ENCODE peak calls at places on chromosomes 13 and 19, in seven cellular contexts. One of them, this sample, is unnamed.

GRCh38 chr19:47109541-47110375 is 3.8 kb downstream of the ZC3H4 start:
- DNase-seq in SK-N-SH: no peak
- DNase-seq in IMR-90: peak; percentile 49
- DNase-seq in HepG2: no peak
- DNase-seq in H1: no peak
- DNase-seq in K562: peak; percentile 85
- DNase-seq in GM12878: no peak
- DNase-seq in this sample: no peak

GRCh38 chr19:6196361-6196760 is 60.9 kb downstream of the ACSBG2 start:
- DNase-seq in K562: no peak
- DNase-seq in IMR-90: no peak
- DNase-seq in HepG2: no peak
- DNase-seq in GM12878: no peak
- DNase-seq in H1: no peak
- DNase-seq in SK-N-SH: no peak
- DNase-seq in this sample: no peak

GRCh38 chr19:15199652-15200574 is 882 bp downstream of the NOTCH3 start:
- DNase-seq in K562: no peak
- DNase-seq in HepG2: no peak
- DNase-seq in IMR-90: peak; percentile 16
- DNase-seq in GM12878: no peak
- DNase-seq in H1: peak; percentile 47
- DNase-seq in SK-N-SH: peak; percentile 91
- DNase-seq in this sample: no peak

GRCh38 chr19:30222428-30222873 is 149.7 kb upstream of the ZNF536 start:
- DNase-seq in IMR-90: no peak
- DNase-seq in SK-N-SH: peak; percentile 46
- DNase-seq in HepG2: no peak
- DNase-seq in GM12878: no peak
- DNase-seq in K562: peak; percentile 31
- DNase-seq in H1: no peak
- DNase-seq in this sample: no peak

GRCh38 chr19:31449379-31449778 is 100.1 kb upstream of the TSHZ3 start:
- DNase-seq in SK-N-SH: no peak
- DNase-seq in IMR-90: no peak
- DNase-seq in K562: no peak
- DNase-seq in GM12878: no peak
- DNase-seq in H1: no peak
- DNase-seq in HepG2: no peak
- DNase-seq in this sample: no peak

GRCh38 chr13:50360637-50361036 is 345.4 kb downstream of the KCNRG start:
- DNase-seq in K562: no peak
- DNase-seq in SK-N-SH: no peak
- DNase-seq in GM12878: no peak
- DNase-seq in IMR-90: no peak
- DNase-seq in H1: no peak
- DNase-seq in HepG2: no peak
- DNase-seq in this sample: no peak

GRCh38 chr19:15251749-15252397 is 19.6 kb upstream of the EPHX3 start:
- DNase-seq in IMR-90: peak; percentile 96
- DNase-seq in GM12878: no peak
- DNase-seq in K562: peak; percentile 33
- DNase-seq in H1: peak; percentile 46
- DNase-seq in SK-N-SH: peak; percentile 77
- DNase-seq in HepG2: peak; percentile 40
- DNase-seq in this sample: peak; percentile 58

GRCh38 chr13:73290844-73291243 is 232.0 kb downstream of the KLF5 start:
- DNase-seq in IMR-90: no peak
- DNase-seq in GM12878: no peak
- DNase-seq in H1: no peak
- DNase-seq in SK-N-SH: no peak
- DNase-seq in K562: no peak
- DNase-seq in HepG2: no peak
- DNase-seq in this sample: no peak

GRCh38 chr13:75425216-75426009 is 56.6 kb downstream of the TBC1D4 start:
- DNase-seq in K562: no peak
- DNase-seq in SK-N-SH: no peak
- DNase-seq in GM12878: peak; percentile 41
- DNase-seq in HepG2: no peak
- DNase-seq in IMR-90: no peak
- DNase-seq in H1: no peak
- DNase-seq in this sample: no peak

GRCh38 chr19:23904406-23904805 is 10.3 kb upstream of the ZNF726 start:
- DNase-seq in GM12878: no peak
- DNase-seq in HepG2: no peak
- DNase-seq in SK-N-SH: no peak
- DNase-seq in K562: no peak
- DNase-seq in IMR-90: no peak
- DNase-seq in H1: no peak
- DNase-seq in this sample: no peak
- TF ChIP-seq RFX5 in GM12878: no peak
- TF ChIP-seq RFX5 in HepG2: no peak
- TF ChIP-seq RFX5 in SK-N-SH: no peak
- TF ChIP-seq RFX5 in K562: no peak
- TF ChIP-seq RFX5 in IMR-90: no peak
- TF ChIP-seq RFX5 in H1: no peak
- TF ChIP-seq RFX5 in this sample: no peak

DNA sequence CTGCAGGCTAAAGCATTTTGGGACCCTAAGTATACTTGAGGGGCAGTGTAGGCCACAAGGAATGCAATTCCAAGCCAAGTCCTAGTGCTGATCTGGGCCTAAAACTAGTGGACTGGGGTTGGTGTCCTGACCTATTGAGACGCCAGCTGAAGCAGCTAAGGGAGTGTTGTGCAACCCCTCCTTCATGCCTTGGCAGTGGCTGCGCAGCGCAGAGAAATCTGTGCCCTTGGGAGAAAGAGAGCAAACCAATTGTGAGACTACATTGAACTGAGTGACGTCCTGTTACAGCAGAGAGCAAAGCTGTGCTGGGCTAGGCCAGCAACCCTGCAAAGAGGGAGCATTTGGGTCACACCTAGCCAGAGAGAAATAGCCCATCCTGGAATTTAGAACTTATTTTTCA is 2715.0 kb upstream of the PCDH20 start:
- DNase-seq in SK-N-SH: no peak
- DNase-seq in IMR-90: no peak
- DNase-seq in K562: no peak
- DNase-seq in HepG2: no peak
- DNase-seq in H1: no peak
- DNase-seq in GM12878: no peak
- DNase-seq in this sample: no peak
- TF ChIP-seq RFX5 in SK-N-SH: no peak
- TF ChIP-seq RFX5 in IMR-90: no peak
- TF ChIP-seq RFX5 in K562: no peak
- TF ChIP-seq RFX5 in HepG2: no peak
- TF ChIP-seq RFX5 in H1: no peak
- TF ChIP-seq RFX5 in GM12878: no peak
- TF ChIP-seq RFX5 in this sample: no peak

DNA sequence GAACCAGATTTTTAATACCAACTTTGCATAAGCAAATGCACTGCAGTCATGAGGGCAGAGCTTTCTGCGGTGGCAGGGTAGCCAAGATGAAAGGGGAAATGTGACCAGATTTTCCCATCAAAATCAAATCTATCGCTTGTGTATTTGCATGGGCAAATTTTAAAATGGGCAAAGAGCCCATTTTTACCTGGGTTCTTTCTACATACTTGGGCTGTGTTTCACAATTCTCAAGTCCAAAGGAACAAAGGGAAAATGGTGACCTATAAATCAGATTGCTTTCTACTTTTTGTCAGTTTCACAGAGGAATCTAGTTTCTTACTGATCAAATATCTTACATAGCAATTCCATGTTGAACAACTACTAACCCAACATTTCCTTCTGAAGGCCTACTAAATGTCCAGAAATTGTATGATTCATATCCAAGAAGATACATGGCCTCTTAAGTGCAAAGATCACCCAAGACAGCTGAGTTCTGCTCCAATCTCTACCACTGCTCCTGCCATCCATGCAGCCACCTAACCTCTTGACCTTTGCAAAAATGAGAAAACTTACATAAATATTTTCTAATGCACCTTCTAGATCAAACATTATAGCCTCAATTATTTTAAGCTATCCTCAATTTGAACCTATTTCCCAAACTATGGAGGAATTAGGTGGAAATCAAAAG is 249.5 kb downstream of the OXGR1 start:
- DNase-seq in HepG2: no peak
- DNase-seq in H1: no peak
- DNase-seq in GM12878: no peak
- DNase-seq in K562: no peak
- DNase-seq in IMR-90: no peak
- DNase-seq in SK-N-SH: no peak
- DNase-seq in this sample: no peak
- TF ChIP-seq RFX5 in HepG2: no peak
- TF ChIP-seq RFX5 in H1: no peak
- TF ChIP-seq RFX5 in GM12878: no peak
- TF ChIP-seq RFX5 in K562: no peak
- TF ChIP-seq RFX5 in IMR-90: no peak
- TF ChIP-seq RFX5 in SK-N-SH: no peak
- TF ChIP-seq RFX5 in this sample: no peak

GRCh38 chr13:80881495-80882482 is 540.9 kb upstream of the SPRY2 start:
- DNase-seq in GM12878: no peak
- DNase-seq in SK-N-SH: no peak
- DNase-seq in HepG2: no peak
- DNase-seq in H1: no peak
- DNase-seq in IMR-90: no peak
- DNase-seq in K562: no peak
- DNase-seq in this sample: no peak
- TF ChIP-seq RFX5 in GM12878: no peak
- TF ChIP-seq RFX5 in SK-N-SH: no peak
- TF ChIP-seq RFX5 in HepG2: no peak
- TF ChIP-seq RFX5 in H1: no peak
- TF ChIP-seq RFX5 in IMR-90: no peak
- TF ChIP-seq RFX5 in K562: no peak
- TF ChIP-seq RFX5 in this sample: no peak

GRCh38 chr19:55472463-55472862 is 4.0 kb upstream of the ZNF628 start:
- DNase-seq in SK-N-SH: no peak
- DNase-seq in GM12878: no peak
- DNase-seq in K562: no peak
- DNase-seq in IMR-90: peak; percentile 79
- DNase-seq in H1: no peak
- DNase-seq in HepG2: peak; percentile 55
- DNase-seq in this sample: peak; percentile 80
- TF ChIP-seq RFX5 in SK-N-SH: no peak
- TF ChIP-seq RFX5 in GM12878: no peak
- TF ChIP-seq RFX5 in K562: no peak
- TF ChIP-seq RFX5 in IMR-90: no peak
- TF ChIP-seq RFX5 in H1: no peak
- TF ChIP-seq RFX5 in HepG2: no peak
- TF ChIP-seq RFX5 in this sample: no peak

GRCh38 chr19:7744871-7745270 is 2.5 kb downstream of the CD209 start:
- DNase-seq in IMR-90: no peak
- DNase-seq in GM12878: no peak
- DNase-seq in H1: no peak
- DNase-seq in HepG2: no peak
- DNase-seq in SK-N-SH: no peak
- DNase-seq in K562: no peak
- DNase-seq in this sample: no peak

GRCh38 chr19:7746903-7747884 is at the start of gene CD209:
- DNase-seq in K562: no peak
- DNase-seq in IMR-90: no peak
- DNase-seq in H1: no peak
- DNase-seq in GM12878: no peak
- DNase-seq in HepG2: no peak
- DNase-seq in SK-N-SH: no peak
- DNase-seq in this sample: no peak

GRCh38 chr19:7751157-7751783 is 3.9 kb upstream of the CD209 start:
- DNase-seq in GM12878: peak; percentile 56
- DNase-seq in IMR-90: peak; percentile 6
- DNase-seq in SK-N-SH: no peak
- DNase-seq in H1: no peak
- DNase-seq in HepG2: no peak
- DNase-seq in K562: no peak
- DNase-seq in this sample: no peak

GRCh38 chr19:7748171-7748570 is 837 bp upstream of the CD209 start:
- DNase-seq in K562: no peak
- DNase-seq in GM12878: no peak
- DNase-seq in IMR-90: no peak
- DNase-seq in HepG2: no peak
- DNase-seq in H1: no peak
- DNase-seq in SK-N-SH: no peak
- DNase-seq in this sample: no peak

GRCh38 chr19:7748756-7749155 is 1.4 kb upstream of the CD209 start:
- DNase-seq in H1: peak; percentile 51
- DNase-seq in IMR-90: peak; percentile 7
- DNase-seq in SK-N-SH: no peak
- DNase-seq in GM12878: no peak
- DNase-seq in HepG2: peak; percentile 14
- DNase-seq in K562: no peak
- DNase-seq in this sample: peak; percentile 54
- TF ChIP-seq RFX5 in H1: no peak
- TF ChIP-seq RFX5 in IMR-90: no peak
- TF ChIP-seq RFX5 in SK-N-SH: no peak
- TF ChIP-seq RFX5 in GM12878: no peak
- TF ChIP-seq RFX5 in HepG2: no peak
- TF ChIP-seq RFX5 in K562: no peak
- TF ChIP-seq RFX5 in this sample: no peak

DNA sequence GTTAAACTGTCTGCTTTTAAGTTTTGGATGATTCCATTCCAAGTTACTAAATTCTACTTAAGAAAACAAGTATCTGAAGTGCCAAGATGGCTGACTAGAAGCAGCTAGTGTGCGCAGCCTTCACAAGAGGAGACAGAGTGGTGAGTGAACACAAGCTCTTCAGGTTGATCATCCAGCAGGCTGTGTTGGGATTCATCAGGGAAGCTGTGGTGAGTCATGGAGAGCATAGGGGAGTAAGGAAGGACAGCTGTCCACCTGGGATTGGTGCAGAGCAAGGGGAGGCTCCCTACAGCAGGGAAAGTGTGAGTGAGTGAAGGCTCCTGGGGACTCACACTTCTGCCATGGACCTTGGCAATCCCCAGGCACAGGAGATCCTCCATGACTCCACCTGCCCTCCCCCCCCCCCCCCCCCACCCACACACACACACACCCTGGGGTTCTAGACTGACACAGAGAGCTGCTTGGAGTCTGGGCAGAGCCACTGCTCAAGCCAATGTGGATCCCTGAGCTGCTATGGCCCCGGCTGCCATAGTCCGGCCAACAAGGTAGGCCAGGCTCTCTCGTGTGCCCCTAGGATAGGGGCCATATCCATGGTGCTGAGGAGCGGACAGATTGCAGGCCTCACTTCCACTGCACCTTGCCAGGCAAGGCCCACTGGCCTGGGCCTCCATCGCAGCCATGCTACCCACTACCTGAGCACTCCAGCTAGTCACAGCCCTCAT is 23.5 kb downstream of the SLC25A15 start:
- DNase-seq in GM12878: no peak
- DNase-seq in H1: no peak
- DNase-seq in K562: no peak
- DNase-seq in HepG2: no peak
- DNase-seq in SK-N-SH: no peak
- DNase-seq in IMR-90: peak; percentile 78
- DNase-seq in this sample: peak; percentile 3
- TF ChIP-seq RFX5 in GM12878: no peak
- TF ChIP-seq RFX5 in H1: no peak
- TF ChIP-seq RFX5 in K562: no peak
- TF ChIP-seq RFX5 in HepG2: no peak
- TF ChIP-seq RFX5 in SK-N-SH: no peak
- TF ChIP-seq RFX5 in IMR-90: no peak
- TF ChIP-seq RFX5 in this sample: no peak

GRCh38 chr19:45117167-45117594 is 24.2 kb downstream of the PPP1R37 start:
- DNase-seq in K562: peak; percentile 54
- DNase-seq in HepG2: no peak
- DNase-seq in SK-N-SH: no peak
- DNase-seq in H1: no peak
- DNase-seq in IMR-90: peak; percentile 20
- DNase-seq in GM12878: peak; percentile 73
- DNase-seq in this sample: no peak
- TF ChIP-seq RFX5 in K562: no peak
- TF ChIP-seq RFX5 in HepG2: no peak
- TF ChIP-seq RFX5 in SK-N-SH: no peak
- TF ChIP-seq RFX5 in H1: no peak
- TF ChIP-seq RFX5 in IMR-90: no peak
- TF ChIP-seq RFX5 in GM12878: no peak
- TF ChIP-seq RFX5 in this sample: no peak